ENCODE peak calls at places on chromosomes 5 and 9, in nine cellular contexts. Y, M, H, A, Q, T, W, U and D are unnamed samples.

GRCh38 chr9:136720251-136720886 is 8.0 kb downstream of the DIPK1B start:
- DNase-seq in Y (no peak), H (no peak), U (no peak), W (peak), A (no peak), Q (no peak), T (no peak), M (no peak), D (no peak)

GRCh38 chr9:124409410-124409809 is 5.8 kb downstream of the PSMB7 start:
- DNase-seq in Y (no peak), W (no peak), U (no peak), T (no peak), A (no peak), M (no peak), H (no peak), Q (peak), D (no peak)

GRCh38 chr5:33688041-33688980 is 203.5 kb downstream of the ADAMTS12 start:
- DNase-seq in Y (no peak), Q (peak), M (no peak), A (no peak), T (no peak), U (no peak), W (no peak), H (no peak), D (no peak)

GRCh38 chr9:7011395-7012067 is 253.8 kb downstream of the KDM4C start:
- DNase-seq in T (no peak), W (no peak), Q (no peak), U (no peak), H (no peak), A (no peak), M (no peak), Y (no peak), D (no peak)

GRCh38 chr9:114004221-114004716 is 73.8 kb downstream of the AMBP start:
- DNase-seq in H (no peak), M (no peak), Y (no peak), Q (no peak), U (peak), A (peak), T (no peak), W (peak), D (no peak)

GRCh38 chr9:95062601-95063065 is 254.9 kb downstream of the FANCC start:
- DNase-seq in M (no peak), W (no peak), H (no peak), A (no peak), T (no peak), U (no peak), Y (no peak), Q (no peak), D (no peak)

GRCh38 chr9:115694014-115694413 is 459.6 kb upstream of the PAPPA start:
- DNase-seq in U (peak), Y (no peak), T (no peak), Q (peak), M (no peak), W (peak), A (no peak), H (peak), D (no peak)

GRCh38 chr5:125326114-125326513 is 579.7 kb upstream of the ZNF608 start:
- DNase-seq in A (peak), W (no peak), H (peak), M (no peak), Y (no peak), Q (peak), U (peak), T (no peak), D (peak)

GRCh38 chr5:84724181-84724580 is 339.5 kb upstream of the EDIL3 start:
- DNase-seq in A (no peak), M (no peak), Y (no peak), T (no peak), W (no peak), U (no peak), Q (no peak), H (no peak), D (no peak)

GRCh38 chr9:71485306-71485705 is 283.0 kb downstream of the CEMIP2 start:
- DNase-seq in U (no peak), Y (no peak), W (no peak), M (no peak), Q (no peak), T (no peak), H (no peak), A (no peak), D (no peak)

GRCh38 chr5:151222769-151223446 is 984 bp downstream of the CCDC69 start:
- DNase-seq in Y (no peak), M (peak), U (peak), W (peak), H (no peak), Q (no peak), A (peak), T (no peak), D (no peak)

GRCh38 chr9:113613815-113614413 is 150.4 kb downstream of the RGS3 start:
- DNase-seq in T (no peak), Y (no peak), A (no peak), M (no peak), W (no peak), U (no peak), H (no peak), Q (no peak), D (no peak)

GRCh38 chr5:598564-598890 is 13.6 kb upstream of the CEP72 start:
- DNase-seq in W (no peak), A (no peak), T (no peak), U (no peak), Q (no peak), M (no peak), Y (no peak), H (no peak), D (no peak)

GRCh38 chr5:171577940-171578856 is 158.8 kb downstream of the FGF18 start:
- DNase-seq in T (no peak), M (no peak), Q (peak), W (no peak), H (no peak), U (no peak), Y (peak), A (peak), D (no peak)

GRCh38 chr9:95185931-95186330 is 131.6 kb downstream of the FANCC start:
- DNase-seq in T (no peak), H (no peak), A (no peak), W (no peak), Y (no peak), M (no peak), Q (no peak), U (peak), D (no peak)

GRCh38 chr5:73352789-73353188 is 95.8 kb downstream of the FOXD1 start:
- DNase-seq in Y (no peak), T (no peak), Q (no peak), W (no peak), A (no peak), H (no peak), U (no peak), M (no peak), D (no peak)

GRCh38 chr5:158514353-158514960 is 585.3 kb downstream of the EBF1 start:
- DNase-seq in Q (peak), A (no peak), U (no peak), Y (no peak), H (no peak), M (no peak), T (no peak), W (no peak), D (no peak)

GRCh38 chr5:51465165-51465564 is 81.9 kb downstream of the ISL1 start:
- DNase-seq in Q (no peak), U (peak), A (no peak), Y (no peak), W (peak), T (no peak), M (no peak), H (peak), D (no peak)

GRCh38 chr5:16902846-16903245 is 33.2 kb downstream of the MYO10 start:
- DNase-seq in M (no peak), T (no peak), W (no peak), Q (no peak), Y (no peak), H (no peak), A (no peak), U (peak), D (no peak)

GRCh38 chr5:33336911-33337620 is 103.7 kb upstream of the TARS1 start:
- DNase-seq in H (no peak), U (no peak), T (no peak), Y (no peak), A (no peak), W (no peak), M (no peak), Q (peak), D (no peak)

GRCh38 chr9:818958-819357 is 22.5 kb upstream of the DMRT1 start:
- DNase-seq in H (no peak), Y (no peak), U (no peak), W (no peak), M (no peak), T (no peak), A (no peak), Q (no peak), D (no peak)

GRCh38 chr9:99235874-99236627 is 14.0 kb downstream of the SEC61B start:
- DNase-seq in U (no peak), W (no peak), Q (no peak), H (no peak), A (no peak), Y (no peak), M (no peak), T (no peak), D (no peak)

GRCh38 chr9:84710701-84711397 is 41.3 kb downstream of the NTRK2 start:
- DNase-seq in U (no peak), H (no peak), T (no peak), M (no peak), Q (no peak), Y (no peak), A (no peak), W (no peak), D (no peak)

GRCh38 chr9:33942471-33943083 is 106.1 kb downstream of the UBAP2 start:
- DNase-seq in Y (no peak), U (no peak), W (no peak), Q (peak), H (no peak), M (no peak), A (no peak), T (no peak), D (no peak)
- TF ChIP-seq CTCF in Y (no peak), U (peak), W (no peak), Q (peak), H (no peak), M (no peak), A (no peak), T (no peak), D (no peak)

DNA sequence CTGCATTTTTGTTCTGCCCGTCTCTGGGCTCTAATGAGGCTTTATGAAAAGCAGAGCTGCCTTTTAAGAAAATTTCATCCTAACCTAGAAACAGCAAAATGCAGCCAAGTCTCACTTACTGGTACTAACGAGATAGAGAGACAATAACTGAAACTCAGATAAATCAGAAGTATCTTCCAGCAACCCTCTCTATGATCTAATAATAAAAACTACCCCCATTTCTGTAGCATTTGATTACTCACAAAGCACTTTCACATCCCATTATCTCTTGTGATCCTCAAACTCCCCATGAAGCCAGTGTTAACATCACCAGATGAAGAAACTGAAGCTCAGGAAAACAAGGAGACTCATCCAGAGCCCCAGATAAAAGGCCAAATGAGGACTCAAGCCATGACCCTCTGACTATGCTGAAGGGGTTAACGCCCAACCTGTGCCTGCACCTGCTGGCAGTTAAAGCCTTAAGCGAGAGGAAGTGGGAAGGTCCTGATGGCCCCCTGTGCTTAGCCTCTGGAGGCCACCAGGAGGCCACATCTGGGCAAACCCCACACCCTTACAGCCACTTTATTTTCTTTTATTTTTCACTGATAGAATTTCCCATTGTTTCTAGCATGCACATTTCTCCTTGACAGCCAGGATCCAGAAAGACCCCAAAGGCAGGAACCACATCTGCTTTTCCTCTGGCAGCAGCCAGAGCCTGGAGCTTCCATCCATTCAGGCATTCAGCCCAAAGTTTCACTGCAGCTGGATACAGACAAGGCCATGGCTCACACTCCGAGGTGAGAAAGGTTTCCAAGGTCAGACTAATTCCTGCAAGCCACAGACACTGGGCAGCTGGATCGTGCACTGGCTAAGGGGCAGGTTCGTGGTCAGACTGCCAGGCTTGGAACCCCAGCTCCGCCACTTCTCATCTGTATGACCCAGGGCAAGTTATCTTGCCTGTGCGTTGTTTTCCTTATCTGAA is 37.2 kb downstream of the SPOCK1 start:
- DNase-seq in M (no peak), U (no peak), Y (no peak), Q (no peak), A (no peak), W (peak), T (no peak), H (no peak), D (no peak)
- TF ChIP-seq CTCF in M (no peak), U (peak), Y (no peak), Q (no peak), A (no peak), W (peak), T (no peak), H (no peak), D (no peak)

GRCh38 chr5:83446253-83446947 is 25.1 kb upstream of the VCAN start:
- DNase-seq in Q (no peak), A (no peak), T (no peak), Y (no peak), W (no peak), H (no peak), U (peak), M (no peak), D (no peak)
- TF ChIP-seq CTCF in Q (no peak), A (no peak), T (no peak), Y (no peak), W (no peak), H (no peak), U (no peak), M (no peak), D (no peak)

GRCh38 chr9:109781541-109782197 is 1.7 kb downstream of the PALM2AKAP2 start:
- DNase-seq in Q (peak), H (no peak), M (no peak), Y (no peak), W (no peak), T (no peak), U (peak), A (peak), D (no peak)
- TF ChIP-seq CTCF in Q (no peak), H (no peak), M (no peak), Y (no peak), W (no peak), T (no peak), U (no peak), A (no peak), D (no peak)

DNA sequence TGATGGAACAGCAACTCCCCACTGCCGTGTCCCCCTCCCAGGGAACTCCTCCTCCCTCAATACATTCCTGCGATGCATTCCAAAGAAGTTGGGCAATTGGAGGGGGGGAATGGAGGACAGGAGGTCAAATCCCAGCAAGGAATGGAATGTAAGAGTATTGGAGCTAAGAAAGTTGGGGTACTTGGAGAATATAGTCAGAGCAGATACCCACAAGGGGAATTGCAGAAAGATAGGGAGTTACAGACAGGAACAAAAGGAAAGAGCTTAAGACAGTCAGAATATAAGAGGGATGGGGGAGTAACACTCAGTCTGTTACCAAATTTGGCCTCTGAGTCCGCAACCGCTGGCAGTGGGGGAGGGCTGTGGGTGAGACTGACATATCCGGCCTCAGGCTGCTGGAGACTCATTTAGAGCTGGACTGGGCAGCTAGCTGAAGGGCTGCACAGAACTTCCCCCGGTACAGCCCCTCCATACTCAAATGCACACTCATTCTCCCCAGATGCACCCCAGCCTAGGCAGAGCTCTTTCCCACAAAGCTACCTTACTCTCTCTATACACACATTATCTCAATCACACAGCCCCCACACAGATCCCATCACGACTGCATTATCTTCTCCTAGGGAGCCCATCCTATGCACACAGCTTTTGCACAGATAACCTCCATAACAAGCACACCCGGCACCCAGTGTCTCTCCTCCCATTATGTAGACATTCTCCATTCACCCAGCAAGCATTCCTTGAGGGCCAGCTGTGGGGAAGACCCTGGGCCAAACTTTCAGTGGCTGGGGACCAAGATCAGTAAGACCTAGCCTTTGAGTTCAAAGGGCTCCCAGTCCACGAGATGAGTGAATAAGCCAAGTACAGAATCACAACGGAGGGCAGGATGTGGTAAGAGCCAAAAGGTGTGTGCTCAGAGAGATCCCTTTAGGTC is 3.7 kb downstream of the TLN1 start:
- DNase-seq in A (peak), Y (peak), T (no peak), W (peak), H (no peak), M (peak), U (peak), Q (peak), D (no peak)
- TF ChIP-seq CTCF in A (no peak), Y (no peak), T (no peak), W (no peak), H (no peak), M (no peak), U (no peak), Q (no peak), D (no peak)

GRCh38 chr5:67105270-67105669 is 91.3 kb downstream of the CD180 start:
- DNase-seq in Q (no peak), Y (no peak), H (no peak), U (no peak), A (no peak), W (no peak), T (no peak), M (no peak), D (no peak)
- TF ChIP-seq CTCF in Q (no peak), Y (no peak), H (no peak), U (no peak), A (no peak), W (no peak), T (no peak), M (no peak), D (no peak)

DNA sequence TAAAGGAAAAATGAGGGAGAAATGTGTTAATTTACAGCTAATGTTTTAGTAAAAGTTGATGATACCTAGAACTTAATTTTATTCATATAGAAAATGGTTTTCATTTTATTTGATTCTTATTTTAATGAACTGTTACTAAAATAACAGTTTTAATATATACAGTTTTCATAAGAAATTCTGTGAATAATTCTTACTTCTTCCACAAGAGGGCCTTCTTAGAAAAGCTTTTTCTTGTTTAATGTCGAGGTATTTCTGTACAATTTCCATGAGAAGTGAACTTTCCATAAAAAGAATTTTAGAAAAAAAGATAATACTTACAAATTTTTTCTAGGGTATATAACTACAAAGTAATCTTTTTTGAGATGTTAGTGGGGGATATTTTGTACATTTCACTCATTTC is 73.9 kb downstream of the KLF9 start:
- DNase-seq in M (no peak), Q (peak), H (no peak), U (peak), T (no peak), Y (no peak), W (no peak), A (no peak), D (no peak)
- TF ChIP-seq CTCF in M (peak), Q (peak), H (no peak), U (peak), T (no peak), Y (peak), W (peak), A (peak), D (no peak)